ENCODE peak calls at places on chromosome 1, in eight cellular contexts. T, C, B, E, V, L, Y and K are unnamed samples.

GRCh38 chr1:110235839-110236682 is 25.9 kb downstream of the KCNC4 start:
- DNase-seq in T (no peak), C (peak), B (no peak), E (no peak), V (no peak), L (peak), Y (no peak), K (no peak)

GRCh38 chr1:115322631-115323030 is 15.4 kb downstream of the NGF start:
- DNase-seq in T (no peak), C (no peak), B (no peak), E (no peak), V (no peak), L (peak), Y (no peak), K (no peak)

GRCh38 chr1:49163041-49163440 is 386.4 kb upstream of the BEND5 start:
- DNase-seq in T (peak), C (no peak), B (no peak), E (no peak), V (no peak), L (no peak), Y (no peak), K (no peak)

GRCh38 chr1:94539496-94539895 is 2.1 kb downstream of the F3 start:
- DNase-seq in T (no peak), C (no peak), B (no peak), E (no peak), V (no peak), L (peak), Y (no peak), K (no peak)

GRCh38 chr1:151267760-151268159 is 13.2 kb downstream of the PSMD4 start:
- DNase-seq in T (no peak), C (no peak), B (no peak), E (no peak), V (no peak), L (no peak), Y (no peak), K (no peak)

GRCh38 chr1:35280006-35280405 is 11.5 kb downstream of the ZMYM4 start:
- DNase-seq in T (no peak), C (no peak), B (no peak), E (no peak), V (no peak), L (no peak), Y (no peak), K (no peak)

GRCh38 chr1:150152182-150152536 is 2.4 kb downstream of the PLEKHO1 start:
- DNase-seq in T (no peak), C (no peak), B (no peak), E (no peak), V (no peak), L (peak), Y (no peak), K (no peak)

GRCh38 chr1:219130536-219130935 is 43.1 kb upstream of the LYPLAL1 start:
- DNase-seq in T (no peak), C (no peak), B (no peak), E (no peak), V (no peak), L (no peak), Y (no peak), K (no peak)

GRCh38 chr1:35727434-35727825 is 8.7 kb upstream of the C1orf216 start:
- DNase-seq in T (no peak), C (no peak), B (no peak), E (no peak), V (no peak), L (no peak), Y (no peak), K (no peak)

GRCh38 chr1:34266127-34266951 is 89.6 kb downstream of the C1orf94 start:
- DNase-seq in T (peak), C (no peak), B (peak), E (no peak), V (no peak), L (no peak), Y (no peak), K (no peak)

GRCh38 chr1:10415211-10415930 is 14.9 kb upstream of the CENPS start:
- DNase-seq in T (peak), C (no peak), B (no peak), E (no peak), V (no peak), L (peak), Y (peak), K (no peak)